ENCODE peak calls at places on chromosomes 1 and 21, in four cellular contexts. G, H, S and X are unnamed samples.

GRCh38 chr1:232557661-232558260 is 72.2 kb downstream of the SIPA1L2 start:
- DNase-seq in G (no peak), H (no peak), S (no peak), X (no peak)

GRCh38 chr1:188499690-188500089 is 1670.9 kb downstream of the PLA2G4A start:
- DNase-seq in G (peak), H (no peak), S (no peak), X (no peak)

GRCh38 chr21:42349420-42350075 is 1.2 kb downstream of the TFF2 start:
- DNase-seq in G (no peak), H (no peak), S (no peak), X (no peak)

GRCh38 chr1:117176579-117176978 is 34.1 kb downstream of the VTCN1 start:
- DNase-seq in G (no peak), H (no peak), S (no peak), X (no peak)

GRCh38 chr1:41765109-41765655 is 153.5 kb downstream of the HIVEP3 start:
- DNase-seq in G (no peak), H (no peak), S (no peak), X (no peak)

GRCh38 chr1:206578115-206578935 is 33.9 kb downstream of the EIF2D start:
- DNase-seq in G (no peak), H (no peak), S (no peak), X (no peak)

GRCh38 chr1:230066036-230066435 is 1.0 kb upstream of the GALNT2 start:
- DNase-seq in G (no peak), H (no peak), S (no peak), X (no peak)

GRCh38 chr1:7856345-7856744 is 3.5 kb upstream of the UTS2 start:
- DNase-seq in G (no peak), H (no peak), S (no peak), X (no peak)

GRCh38 chr1:7225711-7226505 is 440.7 kb downstream of the CAMTA1 start:
- DNase-seq in G (no peak), H (no peak), S (no peak), X (no peak)

GRCh38 chr1:157411769-157412168 is 140.5 kb downstream of the FCRL5 start:
- DNase-seq in G (no peak), H (no peak), S (no peak), X (no peak)

GRCh38 chr1:206582537-206583460 is 29.5 kb downstream of the EIF2D start:
- DNase-seq in G (no peak), H (no peak), S (no peak), X (no peak)

GRCh38 chr1:169724168-169724567 is 9.7 kb downstream of the SELE start:
- DNase-seq in G (no peak), H (no peak), S (no peak), X (no peak)

DNA sequence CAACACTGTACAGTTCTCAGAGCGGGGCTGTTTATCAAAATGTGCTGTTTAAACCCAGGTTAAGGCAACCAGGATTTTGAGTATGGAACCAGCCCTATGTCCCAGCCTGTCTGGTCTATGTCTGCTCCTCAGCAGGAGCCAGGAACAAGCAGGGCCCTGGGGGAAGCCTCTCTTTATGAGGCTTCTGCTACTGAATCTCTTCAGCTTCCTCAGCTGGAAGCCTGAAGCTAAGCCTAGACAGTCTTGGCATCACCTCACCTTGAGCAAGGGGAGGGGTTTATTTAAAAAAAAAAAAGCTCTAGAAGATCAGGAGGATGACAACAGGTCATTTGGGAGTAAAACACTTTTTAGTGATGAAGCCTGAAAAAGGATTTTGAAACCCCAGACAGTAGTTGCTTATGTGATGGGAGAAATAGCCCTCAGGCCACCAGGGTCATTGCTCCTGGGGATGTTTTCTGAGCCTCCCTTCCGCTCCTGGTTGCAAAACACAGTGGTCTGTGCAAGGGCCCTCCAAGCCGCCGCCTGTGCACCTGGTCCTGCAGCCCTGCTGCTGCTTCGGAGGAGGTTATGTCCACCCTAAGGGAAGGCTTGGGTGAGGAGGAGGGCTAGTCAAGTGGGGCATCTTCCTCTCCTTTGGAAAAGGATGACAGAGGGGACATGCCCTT is 21.8 kb upstream of the GRHL3 start:
- DNase-seq in G (no peak), H (no peak), S (no peak), X (no peak)
- H2AFZ ChIP-seq in G (no peak), H (no peak), S (no peak), X (no peak)

GRCh38 chr1:243924588-243925349 is 74.7 kb upstream of the AKT3 start:
- DNase-seq in G (no peak), H (no peak), S (no peak), X (no peak)
- H2AFZ ChIP-seq in G (no peak), H (no peak), S (no peak), X (no peak)

DNA sequence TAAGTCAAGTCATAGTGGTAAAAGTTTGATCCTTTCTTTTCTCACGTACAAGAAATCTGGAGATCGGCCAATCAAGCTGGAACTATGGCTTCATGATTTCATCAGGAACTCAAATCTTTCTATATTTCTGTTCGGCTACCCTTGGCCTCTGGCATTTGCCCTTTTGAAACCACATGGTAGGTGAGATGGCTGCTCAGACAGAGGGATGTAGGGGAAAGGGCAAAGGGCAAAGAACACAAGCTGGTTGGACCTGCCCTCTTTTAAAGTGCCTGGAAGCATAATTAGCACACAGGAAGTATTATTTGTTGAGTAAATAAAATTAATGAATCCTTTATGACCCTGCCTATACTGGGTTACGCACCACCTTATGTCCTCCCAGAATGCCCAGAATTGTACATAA is 11.5 kb upstream of the RGS1 start:
- DNase-seq in G (no peak), H (no peak), S (no peak), X (no peak)
- H2AFZ ChIP-seq in G (no peak), H (no peak), S (peak), X (no peak)

DNA sequence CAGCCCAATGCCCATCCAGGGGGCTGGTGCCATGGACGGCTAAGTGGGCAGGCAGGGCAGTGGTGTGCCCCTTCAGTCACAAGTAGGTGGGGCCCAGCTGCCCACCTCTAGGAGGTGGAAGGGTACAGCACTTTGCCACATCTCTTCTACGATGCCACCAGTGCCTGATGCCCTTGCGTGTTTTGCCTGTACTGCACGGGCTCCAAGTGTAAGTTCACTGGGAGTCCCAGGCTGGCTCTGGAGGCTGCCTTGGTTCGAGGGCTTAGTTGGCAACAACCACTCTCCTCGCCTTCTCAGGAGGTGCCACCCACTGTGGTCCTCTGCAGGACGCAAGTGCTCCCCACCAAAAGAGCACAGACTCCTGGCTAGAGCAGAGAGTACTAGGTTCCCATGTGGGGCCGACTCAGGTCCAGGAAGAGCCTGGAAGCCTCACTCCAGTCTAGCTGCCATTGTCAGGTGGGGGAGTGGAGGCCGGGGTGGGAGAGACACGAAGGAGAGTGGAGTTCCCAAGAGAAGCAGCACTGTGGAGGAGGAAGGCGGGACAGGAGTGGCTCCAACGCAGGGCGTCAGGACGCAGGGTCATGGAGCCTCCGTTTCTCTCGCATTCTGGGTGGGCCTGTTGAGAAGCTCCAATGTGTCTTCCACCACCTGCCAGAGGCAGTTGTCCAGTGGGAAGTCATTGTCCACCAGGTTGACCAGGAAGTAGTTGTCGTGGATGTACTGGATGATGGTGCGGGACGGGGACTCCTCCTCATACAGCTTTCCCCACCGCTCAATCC is 15.5 kb downstream of the MTHFR start:
- DNase-seq in G (no peak), H (no peak), S (no peak), X (no peak)
- H2AFZ ChIP-seq in G (no peak), H (no peak), S (no peak), X (no peak)

DNA sequence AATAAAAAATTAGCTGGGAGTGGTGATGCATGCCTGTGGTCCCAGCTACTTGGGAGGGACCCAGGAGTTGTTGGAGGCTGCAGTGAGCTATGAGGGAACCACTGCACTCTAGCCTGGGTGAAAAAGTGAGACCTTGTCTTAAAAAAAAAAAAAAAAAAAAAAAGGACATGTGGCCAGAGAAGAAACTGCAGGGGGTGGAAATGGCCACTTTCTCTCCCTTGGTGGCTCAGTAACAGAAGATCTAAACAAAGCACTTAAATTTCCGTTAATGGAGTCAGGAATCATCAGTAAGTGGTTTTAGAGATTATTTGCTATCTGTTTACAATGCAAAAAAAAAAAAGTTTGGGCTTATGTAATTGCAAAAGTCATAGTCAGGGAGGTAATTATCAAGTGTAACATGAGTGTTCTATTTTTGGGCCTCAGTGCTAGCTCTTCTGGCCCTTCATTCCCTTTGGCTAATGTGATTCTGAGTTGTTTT is 19.3 kb upstream of the OPRD1 start:
- DNase-seq in G (no peak), H (no peak), S (no peak), X (peak)
- H2AFZ ChIP-seq in G (no peak), H (no peak), S (no peak), X (peak)

GRCh38 chr1:73326663-73327062 is 871.3 kb downstream of the LRRIQ3 start:
- DNase-seq in G (no peak), H (no peak), S (no peak), X (no peak)

GRCh38 chr1:73327180-73327793 is 870.7 kb downstream of the LRRIQ3 start:
- DNase-seq in G (no peak), H (no peak), S (no peak), X (no peak)

GRCh38 chr1:73327998-73328397 is 870.0 kb downstream of the LRRIQ3 start:
- DNase-seq in G (no peak), H (no peak), S (no peak), X (no peak)

GRCh38 chr1:73333847-73334503 is 864.0 kb downstream of the LRRIQ3 start:
- DNase-seq in G (peak), H (no peak), S (no peak), X (no peak)

GRCh38 chr1:73331726-73332125 is 866.2 kb downstream of the LRRIQ3 start:
- DNase-seq in G (no peak), H (no peak), S (no peak), X (no peak)
- H2AFZ ChIP-seq in G (no peak), H (no peak), S (no peak), X (no peak)

DNA sequence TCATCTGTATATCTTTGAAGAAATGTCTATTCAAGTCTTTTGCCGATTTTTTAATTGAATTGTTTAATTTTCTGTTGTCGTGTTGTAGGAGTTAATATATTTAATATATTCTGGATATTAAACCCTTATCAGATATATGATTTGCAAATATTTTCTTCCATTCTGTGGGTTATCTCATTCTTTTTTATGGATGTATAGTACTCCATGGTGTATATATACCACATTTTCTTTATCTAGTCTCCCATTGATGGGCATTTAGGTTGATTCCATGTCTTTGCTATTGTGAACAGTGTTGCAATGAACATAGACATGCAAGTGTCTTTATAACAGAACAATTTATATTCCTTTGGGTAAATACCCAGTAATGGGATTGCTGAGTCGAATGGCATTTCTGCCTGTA is 100.3 kb upstream of the DMRTA2 start:
- DNase-seq in G (no peak), H (no peak), S (no peak), X (no peak)
- H2AFZ ChIP-seq in G (no peak), H (no peak), S (no peak), X (no peak)

DNA sequence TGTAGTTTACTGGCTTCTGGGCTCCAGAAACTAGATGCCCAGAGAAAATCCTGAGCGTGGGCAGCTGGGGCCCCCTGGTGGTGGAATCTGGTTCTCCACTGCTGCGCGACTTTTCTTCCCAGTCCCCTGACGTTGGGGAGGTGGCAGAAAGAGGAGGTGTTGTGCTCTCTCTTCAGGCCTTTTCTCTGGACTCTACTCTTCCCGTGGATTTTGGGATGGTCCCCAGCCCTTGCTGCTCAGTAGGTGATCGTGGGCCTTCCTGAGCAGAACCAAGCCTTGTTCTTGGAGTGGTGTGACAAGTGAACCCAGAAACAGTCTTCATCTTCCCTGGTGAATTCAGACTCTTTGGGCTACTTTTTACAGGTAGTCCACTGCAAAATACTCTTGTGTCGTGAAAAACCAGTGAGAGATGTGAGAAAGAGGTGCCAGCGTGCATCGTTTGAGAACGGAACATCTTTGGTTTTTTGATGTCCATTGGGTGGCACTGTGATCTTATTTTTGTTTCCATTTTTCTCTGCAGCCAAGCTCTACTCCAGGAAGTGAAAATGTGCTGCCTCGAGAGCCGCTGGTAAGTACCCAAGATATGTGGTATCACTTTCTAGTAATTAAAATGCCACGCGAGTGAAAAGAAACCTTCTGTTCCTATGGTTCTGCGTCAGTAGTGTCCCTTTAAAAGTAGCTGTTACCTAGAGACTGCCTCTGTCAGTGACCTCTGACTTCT is 20.2 kb downstream of the PEX14 start:
- DNase-seq in G (peak), H (peak), S (no peak), X (peak)
- H2AFZ ChIP-seq in G (no peak), H (peak), S (no peak), X (no peak)